ENCODE peak calls at places on chromosomes 1 and 21, in eight cellular contexts. One of them, this sample, is unnamed.

GRCh38 chr1:78370356-78370755 is 120.4 kb upstream of the PTGFR start:
- DNase-seq in activated gamma-delta T cell treated with anti-CD3 and anti-CD28 coated beads, Interleukin-2, amount 50 U/mL, for 16 hours: no peak
- DNase-seq in T-cell: no peak
- DNase-seq in T-helper 2 cell: no peak
- DNase-seq in NCI-H1694: no peak
- DNase-seq in D721Med: no peak
- DNase-seq in GM23248: peak
- DNase-seq in RPMI7951: peak
- DNase-seq in this sample: no peak

GRCh38 chr1:2966940-2967725 is 54.1 kb upstream of the ACTRT2 start:
- DNase-seq in activated gamma-delta T cell treated with anti-CD3 and anti-CD28 coated beads, Interleukin-2, amount 50 U/mL, for 16 hours: no peak
- DNase-seq in T-cell: no peak
- DNase-seq in T-helper 2 cell: no peak
- DNase-seq in NCI-H1694: no peak
- DNase-seq in D721Med: no peak
- DNase-seq in GM23248: no peak
- DNase-seq in RPMI7951: no peak
- DNase-seq in this sample: no peak

GRCh38 chr1:248857201-248857600 is 1.7 kb downstream of the ZNF692 start:
- DNase-seq in activated gamma-delta T cell treated with anti-CD3 and anti-CD28 coated beads, Interleukin-2, amount 50 U/mL, for 16 hours: no peak
- DNase-seq in T-cell: no peak
- DNase-seq in T-helper 2 cell: no peak
- DNase-seq in NCI-H1694: no peak
- DNase-seq in D721Med: no peak
- DNase-seq in GM23248: no peak
- DNase-seq in RPMI7951: no peak
- DNase-seq in this sample: no peak

GRCh38 chr21:41755934-41756773 is 10.7 kb downstream of the RIPK4 start:
- DNase-seq in activated gamma-delta T cell treated with anti-CD3 and anti-CD28 coated beads, Interleukin-2, amount 50 U/mL, for 16 hours: no peak
- DNase-seq in T-cell: no peak
- DNase-seq in T-helper 2 cell: no peak
- DNase-seq in NCI-H1694: no peak
- DNase-seq in D721Med: no peak
- DNase-seq in GM23248: no peak
- DNase-seq in RPMI7951: peak
- DNase-seq in this sample: no peak

GRCh38 chr1:201753492-201753891 is 75.5 kb upstream of the IPO9 start:
- DNase-seq in activated gamma-delta T cell treated with anti-CD3 and anti-CD28 coated beads, Interleukin-2, amount 50 U/mL, for 16 hours: no peak
- DNase-seq in T-cell: no peak
- DNase-seq in T-helper 2 cell: no peak
- DNase-seq in NCI-H1694: no peak
- DNase-seq in D721Med: no peak
- DNase-seq in GM23248: no peak
- DNase-seq in RPMI7951: no peak
- DNase-seq in this sample: no peak

GRCh38 chr1:119451158-119451557 is 36.2 kb downstream of the HSD3B2 start:
- DNase-seq in activated gamma-delta T cell treated with anti-CD3 and anti-CD28 coated beads, Interleukin-2, amount 50 U/mL, for 16 hours: no peak
- DNase-seq in T-cell: no peak
- DNase-seq in T-helper 2 cell: no peak
- DNase-seq in NCI-H1694: no peak
- DNase-seq in D721Med: no peak
- DNase-seq in GM23248: no peak
- DNase-seq in RPMI7951: no peak
- DNase-seq in this sample: no peak

GRCh38 chr1:147648933-147649332 is 21.4 kb downstream of the ACP6 start:
- DNase-seq in activated gamma-delta T cell treated with anti-CD3 and anti-CD28 coated beads, Interleukin-2, amount 50 U/mL, for 16 hours: no peak
- DNase-seq in T-cell: no peak
- DNase-seq in T-helper 2 cell: no peak
- DNase-seq in NCI-H1694: no peak
- DNase-seq in D721Med: no peak
- DNase-seq in GM23248: no peak
- DNase-seq in RPMI7951: no peak
- DNase-seq in this sample: no peak

GRCh38 chr1:17588048-17588781 is 48.7 kb downstream of the ARHGEF10L start:
- DNase-seq in activated gamma-delta T cell treated with anti-CD3 and anti-CD28 coated beads, Interleukin-2, amount 50 U/mL, for 16 hours: no peak
- DNase-seq in T-cell: no peak
- DNase-seq in T-helper 2 cell: no peak
- DNase-seq in NCI-H1694: no peak
- DNase-seq in D721Med: no peak
- DNase-seq in GM23248: peak
- DNase-seq in RPMI7951: peak
- DNase-seq in this sample: peak

GRCh38 chr1:33494929-33495328 is 22.5 kb downstream of the ZSCAN20 start:
- DNase-seq in activated gamma-delta T cell treated with anti-CD3 and anti-CD28 coated beads, Interleukin-2, amount 50 U/mL, for 16 hours: no peak
- DNase-seq in T-cell: no peak
- DNase-seq in T-helper 2 cell: no peak
- DNase-seq in NCI-H1694: no peak
- DNase-seq in D721Med: no peak
- DNase-seq in GM23248: peak
- DNase-seq in RPMI7951: no peak
- DNase-seq in this sample: no peak

GRCh38 chr1:186819140-186819539 is 9.6 kb upstream of the PLA2G4A start:
- DNase-seq in activated gamma-delta T cell treated with anti-CD3 and anti-CD28 coated beads, Interleukin-2, amount 50 U/mL, for 16 hours: no peak
- DNase-seq in T-cell: no peak
- DNase-seq in T-helper 2 cell: no peak
- DNase-seq in NCI-H1694: no peak
- DNase-seq in D721Med: no peak
- DNase-seq in GM23248: peak
- DNase-seq in RPMI7951: peak
- DNase-seq in this sample: no peak

GRCh38 chr1:156148236-156148635 is 5.1 kb upstream of the SEMA4A start:
- DNase-seq in activated gamma-delta T cell treated with anti-CD3 and anti-CD28 coated beads, Interleukin-2, amount 50 U/mL, for 16 hours: no peak
- DNase-seq in T-cell: no peak
- DNase-seq in T-helper 2 cell: no peak
- DNase-seq in NCI-H1694: no peak
- DNase-seq in D721Med: no peak
- DNase-seq in GM23248: no peak
- DNase-seq in RPMI7951: no peak
- DNase-seq in this sample: no peak

GRCh38 chr1:48203287-48203900 is 19.1 kb upstream of the SLC5A9 start:
- DNase-seq in activated gamma-delta T cell treated with anti-CD3 and anti-CD28 coated beads, Interleukin-2, amount 50 U/mL, for 16 hours: no peak
- DNase-seq in T-cell: no peak
- DNase-seq in T-helper 2 cell: no peak
- DNase-seq in NCI-H1694: peak
- DNase-seq in D721Med: no peak
- DNase-seq in GM23248: peak
- DNase-seq in RPMI7951: peak
- DNase-seq in this sample: no peak

GRCh38 chr1:71753746-71754145 is 528.6 kb downstream of the NEGR1 start:
- DNase-seq in activated gamma-delta T cell treated with anti-CD3 and anti-CD28 coated beads, Interleukin-2, amount 50 U/mL, for 16 hours: no peak
- DNase-seq in T-cell: no peak
- DNase-seq in T-helper 2 cell: no peak
- DNase-seq in NCI-H1694: no peak
- DNase-seq in D721Med: no peak
- DNase-seq in GM23248: no peak
- DNase-seq in RPMI7951: no peak
- DNase-seq in this sample: no peak

GRCh38 chr1:15409400-15410222 is at the start of gene EFHD2:
- DNase-seq in activated gamma-delta T cell treated with anti-CD3 and anti-CD28 coated beads, Interleukin-2, amount 50 U/mL, for 16 hours: peak
- DNase-seq in T-cell: peak
- DNase-seq in T-helper 2 cell: peak
- DNase-seq in NCI-H1694: peak
- DNase-seq in D721Med: peak
- DNase-seq in GM23248: peak
- DNase-seq in RPMI7951: peak
- DNase-seq in this sample: peak

GRCh38 chr1:40980453-40981121 is 1.1 kb downstream of the CTPS1 start:
- DNase-seq in activated gamma-delta T cell treated with anti-CD3 and anti-CD28 coated beads, Interleukin-2, amount 50 U/mL, for 16 hours: peak
- DNase-seq in T-cell: peak
- DNase-seq in T-helper 2 cell: peak
- DNase-seq in NCI-H1694: no peak
- DNase-seq in D721Med: no peak
- DNase-seq in GM23248: peak
- DNase-seq in RPMI7951: peak
- DNase-seq in this sample: no peak

GRCh38 chr1:13469343-13469742 is 44.5 kb downstream of the LRRC38 start:
- DNase-seq in activated gamma-delta T cell treated with anti-CD3 and anti-CD28 coated beads, Interleukin-2, amount 50 U/mL, for 16 hours: no peak
- DNase-seq in T-cell: no peak
- DNase-seq in T-helper 2 cell: no peak
- DNase-seq in NCI-H1694: no peak
- DNase-seq in D721Med: peak
- DNase-seq in GM23248: peak
- DNase-seq in RPMI7951: peak
- DNase-seq in this sample: no peak

This sample was measured in breast epithelium.